ENCODE peak calls at places on chromosomes 5 and 9, in ten cellular contexts. N is mesothelial cell of epicardium, Y is IMR-90, E is choroid plexus epithelial cell, W is endothelial cell, M is AG04449, A is Peyer's patch, O is stomach, D is adrenal gland, K is fibroblast of mammary gland. X is an unnamed sample.

GRCh38 chr5:122844916-122845252 is 529 bp upstream of the SNX24 start:
- DNase-seq in N (no peak), Y (peak), E (no peak), W (peak), M (no peak), A (no peak), O (no peak), D (no peak), K (no peak), X (no peak)

GRCh38 chr5:21680196-21680595 is 1172.9 kb downstream of the CDH12 start:
- DNase-seq in N (no peak), Y (peak), E (peak), W (no peak), M (peak), A (no peak), O (no peak), D (peak), K (peak), X (no peak)

GRCh38 chr5:159503236-159503635 is 172.9 kb upstream of the IL12B start:
- DNase-seq in N (no peak), Y (no peak), E (no peak), W (no peak), M (no peak), A (no peak), O (no peak), D (no peak), K (no peak), X (no peak)

GRCh38 chr9:22098636-22099332 is 89.7 kb upstream of the CDKN2B start:
- DNase-seq in N (no peak), Y (no peak), E (peak), W (no peak), M (no peak), A (peak), O (no peak), D (no peak), K (peak), X (no peak)

GRCh38 chr5:20276061-20276958 is 288.3 kb upstream of the CDH18 start:
- DNase-seq in N (no peak), Y (peak), E (peak), W (no peak), M (peak), A (no peak), O (no peak), D (peak), K (peak), X (no peak)

GRCh38 chr9:88418025-88418424 is 29.8 kb downstream of the SPIN1 start:
- DNase-seq in N (no peak), Y (no peak), E (no peak), W (no peak), M (no peak), A (no peak), O (no peak), D (no peak), K (no peak), X (no peak)

GRCh38 chr5:67065237-67065636 is 131.4 kb downstream of the CD180 start:
- DNase-seq in N (no peak), Y (no peak), E (no peak), W (no peak), M (no peak), A (no peak), O (no peak), D (no peak), K (no peak), X (no peak)

GRCh38 chr5:178115835-178116405 is 2.6 kb downstream of the N4BP3 start:
- DNase-seq in N (no peak), Y (no peak), E (no peak), W (no peak), M (no peak), A (no peak), O (no peak), D (no peak), K (no peak), X (no peak)

GRCh38 chr5:126971455-126972019 is 58.8 kb downstream of the MARCHF3 start:
- DNase-seq in N (no peak), Y (no peak), E (no peak), W (no peak), M (no peak), A (no peak), O (no peak), D (no peak), K (no peak), X (no peak)

GRCh38 chr5:150662731-150663516 is 1.9 kb downstream of the MYOZ3 start:
- DNase-seq in N (no peak), Y (no peak), E (no peak), W (no peak), M (no peak), A (peak), O (no peak), D (no peak), K (no peak), X (no peak)

GRCh38 chr5:126915496-126915895 is 114.9 kb downstream of the MARCHF3 start:
- DNase-seq in N (no peak), Y (no peak), E (no peak), W (no peak), M (no peak), A (no peak), O (no peak), D (no peak), K (no peak), X (no peak)

GRCh38 chr5:119036101-119036762 is 34.7 kb upstream of the DMXL1 start:
- DNase-seq in N (no peak), Y (peak), E (peak), W (no peak), M (peak), A (no peak), O (no peak), D (no peak), K (peak), X (no peak)

GRCh38 chr5:99037668-99038067 is 108.9 kb upstream of the CHD1 start:
- DNase-seq in N (no peak), Y (no peak), E (peak), W (no peak), M (no peak), A (peak), O (peak), D (no peak), K (no peak), X (no peak)

GRCh38 chr5:24621809-24622208 is 23.0 kb downstream of the CDH10 start:
- DNase-seq in N (peak), Y (no peak), E (peak), W (no peak), M (no peak), A (no peak), O (no peak), D (peak), K (no peak), X (no peak)

GRCh38 chr9:13934411-13934810 is 379.5 kb downstream of the NFIB start:
- DNase-seq in N (no peak), Y (no peak), E (no peak), W (no peak), M (no peak), A (no peak), O (no peak), D (no peak), K (no peak), X (no peak)

GRCh38 chr5:17395516-17395915 is 102.5 kb upstream of the TAF11L2 start:
- DNase-seq in N (no peak), Y (peak), E (no peak), W (no peak), M (no peak), A (no peak), O (no peak), D (no peak), K (no peak), X (no peak)

GRCh38 chr9:135230817-135231520 is 143.5 kb downstream of the OLFM1 start:
- DNase-seq in N (no peak), Y (no peak), E (no peak), W (no peak), M (no peak), A (no peak), O (no peak), D (no peak), K (no peak), X (no peak)

GRCh38 chr9:35798658-35799366 is 7.4 kb downstream of the NPR2 start:
- DNase-seq in N (no peak), Y (peak), E (peak), W (no peak), M (no peak), A (no peak), O (no peak), D (no peak), K (peak), X (no peak)

GRCh38 chr5:123033157-123033671 is 3.3 kb downstream of the PPIC start:
- DNase-seq in N (no peak), Y (no peak), E (no peak), W (no peak), M (no peak), A (no peak), O (no peak), D (no peak), K (no peak), X (no peak)

GRCh38 chr5:172383231-172383802 is 71.0 kb downstream of the SH3PXD2B start:
- DNase-seq in N (no peak), Y (peak), E (peak), W (no peak), M (no peak), A (peak), O (peak), D (no peak), K (peak), X (no peak)

GRCh38 chr5:149141957-149142851 is 911 bp downstream of the ABLIM3 start:
- DNase-seq in N (no peak), Y (peak), E (peak), W (no peak), M (no peak), A (peak), O (no peak), D (peak), K (peak), X (peak)

GRCh38 chr5:62208218-62208852 is 97.7 kb upstream of the KIF2A start:
- DNase-seq in N (no peak), Y (no peak), E (no peak), W (no peak), M (no peak), A (no peak), O (no peak), D (no peak), K (no peak), X (no peak)

GRCh38 chr9:2570615-2571479 is 50.7 kb upstream of the VLDLR start:
- DNase-seq in N (no peak), Y (peak), E (peak), W (no peak), M (no peak), A (peak), O (peak), D (peak), K (peak), X (no peak)

GRCh38 chr9:82202808-82203207 is 214.2 kb downstream of the SPATA31D1 start:
- DNase-seq in N (no peak), Y (peak), E (peak), W (no peak), M (peak), A (no peak), O (no peak), D (no peak), K (peak), X (no peak)

GRCh38 chr9:87662808-87663528 is 63.0 kb upstream of the CTSL start:
- DNase-seq in N (peak), Y (peak), E (peak), W (peak), M (no peak), A (peak), O (peak), D (peak), K (peak), X (no peak)

GRCh38 chr9:87007711-87008360 is 60.5 kb upstream of the GAS1 start:
- DNase-seq in N (no peak), Y (peak), E (peak), W (no peak), M (peak), A (no peak), O (no peak), D (no peak), K (no peak), X (no peak)

GRCh38 chr5:172925336-172925948 is 33.8 kb upstream of the RPL26L1 start:
- DNase-seq in N (no peak), Y (no peak), E (no peak), W (no peak), M (no peak), A (no peak), O (no peak), D (no peak), K (no peak), X (no peak)

GRCh38 chr9:89969881-89970639 is 365.2 kb downstream of the GADD45G start:
- DNase-seq in N (no peak), Y (no peak), E (no peak), W (no peak), M (no peak), A (no peak), O (no peak), D (no peak), K (no peak), X (no peak)

GRCh38 chr5:171418982-171419662 is at the start of gene FGF18:
- DNase-seq in N (peak), Y (peak), E (peak), W (peak), M (no peak), A (peak), O (peak), D (no peak), K (peak), X (peak)

GRCh38 chr5:150209020-150209635 is 19.3 kb downstream of the SLC6A7 start:
- DNase-seq in N (no peak), Y (peak), E (peak), W (no peak), M (peak), A (peak), O (no peak), D (no peak), K (peak), X (no peak)

GRCh38 chr5:160001051-160001450 is 7.9 kb upstream of the TTC1 start:
- DNase-seq in N (no peak), Y (no peak), E (no peak), W (no peak), M (no peak), A (no peak), O (no peak), D (no peak), K (no peak), X (no peak)

GRCh38 chr5:12237837-12238575 is 333.8 kb upstream of the CTNND2 start:
- DNase-seq in N (no peak), Y (no peak), E (no peak), W (no peak), M (no peak), A (no peak), O (no peak), D (no peak), K (no peak), X (no peak)

GRCh38 chr9:87427851-87428506 is 69.7 kb upstream of the DAPK1 start:
- DNase-seq in N (no peak), Y (no peak), E (no peak), W (no peak), M (no peak), A (no peak), O (no peak), D (no peak), K (no peak), X (no peak)

GRCh38 chr5:78496373-78496772 is 136.0 kb downstream of the SCAMP1 start:
- DNase-seq in N (no peak), Y (peak), E (peak), W (no peak), M (no peak), A (no peak), O (peak), D (no peak), K (peak), X (peak)

GRCh38 chr9:136903041-136903554 is 16.8 kb downstream of the TRAF2 start:
- DNase-seq in N (no peak), Y (no peak), E (no peak), W (no peak), M (no peak), A (peak), O (peak), D (no peak), K (peak), X (no peak)

DNA sequence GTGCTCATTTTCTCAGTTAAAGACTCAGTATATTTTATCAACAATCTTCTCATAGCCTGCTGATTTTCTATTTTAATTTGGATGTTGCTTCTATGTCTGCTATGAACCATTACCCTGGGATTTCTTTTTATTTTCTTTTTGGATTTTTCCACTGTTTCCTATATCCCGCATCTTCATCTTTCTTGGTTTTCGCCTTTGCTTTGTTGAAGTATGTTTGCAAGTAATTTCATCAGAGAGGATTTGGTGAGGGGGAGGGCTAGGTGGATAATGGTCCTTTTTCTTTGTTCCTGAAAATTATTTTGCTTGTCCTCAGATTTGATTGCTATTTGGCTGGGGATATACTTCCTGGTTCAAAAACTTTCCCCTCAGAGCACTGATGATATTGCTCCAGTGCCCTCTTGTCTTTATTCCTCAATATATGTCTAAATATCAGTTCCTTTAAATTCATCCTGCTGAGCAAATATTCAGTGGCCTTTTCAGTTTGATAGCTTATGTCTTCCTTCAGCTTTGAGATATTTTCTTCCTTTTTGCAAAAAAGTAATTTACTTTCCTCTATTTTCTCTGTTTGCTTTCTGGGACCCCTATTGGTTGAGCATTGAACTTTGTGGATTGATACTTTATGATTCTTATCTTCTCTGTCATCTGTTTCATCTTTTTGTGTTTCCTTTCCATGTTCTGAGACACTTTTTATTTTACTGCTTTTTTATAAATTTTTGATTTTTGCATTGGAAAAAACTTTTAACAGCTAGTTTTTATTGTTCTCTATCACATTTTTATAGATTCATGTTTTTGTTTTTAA is 227.6 kb upstream of the ELL2 start:
- DNase-seq in N (no peak), Y (no peak), E (no peak), W (no peak), M (no peak), A (no peak), O (no peak), D (no peak), K (no peak), X (no peak)
- TF ChIP-seq CTCF in N (no peak), Y (no peak), E (no peak), W (no peak), M (no peak), A (no peak), O (no peak), D (no peak), K (no peak), X (no peak)

GRCh38 chr9:70479880-70480291 is 65.4 kb upstream of the KLF9 start:
- DNase-seq in N (no peak), Y (peak), E (peak), W (no peak), M (no peak), A (no peak), O (peak), D (no peak), K (peak), X (no peak)

GRCh38 chr9:70478963-70479641 is 64.6 kb upstream of the KLF9 start:
- DNase-seq in N (no peak), Y (peak), E (peak), W (no peak), M (no peak), A (peak), O (peak), D (no peak), K (peak), X (peak)

GRCh38 chr9:70477146-70477745 is 62.8 kb upstream of the KLF9 start:
- DNase-seq in N (no peak), Y (peak), E (no peak), W (no peak), M (no peak), A (no peak), O (no peak), D (no peak), K (peak), X (no peak)

GRCh38 chr9:70480405-70480980 is 66.0 kb upstream of the KLF9 start:
- DNase-seq in N (no peak), Y (peak), E (peak), W (no peak), M (no peak), A (peak), O (peak), D (peak), K (peak), X (peak)

GRCh38 chr9:70477907-70478480 is 63.5 kb upstream of the KLF9 start:
- DNase-seq in N (no peak), Y (peak), E (no peak), W (no peak), M (no peak), A (no peak), O (peak), D (no peak), K (no peak), X (no peak)
- TF ChIP-seq CTCF in N (no peak), Y (no peak), E (no peak), W (no peak), M (no peak), A (no peak), O (no peak), D (no peak), K (no peak), X (no peak)

GRCh38 chr5:53246042-53246836 is 136.7 kb upstream of the MOCS2 start:
- DNase-seq in N (no peak), Y (peak), E (peak), W (no peak), M (peak), A (no peak), O (no peak), D (no peak), K (peak), X (no peak)

GRCh38 chr5:53249529-53249928 is 140.0 kb upstream of the MOCS2 start:
- DNase-seq in N (no peak), Y (peak), E (peak), W (no peak), M (peak), A (peak), O (no peak), D (peak), K (peak), X (no peak)

GRCh38 chr5:53253421-53253871 is 143.9 kb upstream of the MOCS2 start:
- DNase-seq in N (no peak), Y (peak), E (peak), W (no peak), M (peak), A (no peak), O (no peak), D (no peak), K (peak), X (no peak)

GRCh38 chr5:53250151-53250550 is 140.6 kb upstream of the MOCS2 start:
- DNase-seq in N (no peak), Y (no peak), E (no peak), W (no peak), M (no peak), A (no peak), O (no peak), D (no peak), K (no peak), X (no peak)
- TF ChIP-seq CTCF in N (no peak), Y (no peak), E (no peak), W (no peak), M (no peak), A (no peak), O (no peak), D (no peak), K (no peak), X (no peak)

DNA sequence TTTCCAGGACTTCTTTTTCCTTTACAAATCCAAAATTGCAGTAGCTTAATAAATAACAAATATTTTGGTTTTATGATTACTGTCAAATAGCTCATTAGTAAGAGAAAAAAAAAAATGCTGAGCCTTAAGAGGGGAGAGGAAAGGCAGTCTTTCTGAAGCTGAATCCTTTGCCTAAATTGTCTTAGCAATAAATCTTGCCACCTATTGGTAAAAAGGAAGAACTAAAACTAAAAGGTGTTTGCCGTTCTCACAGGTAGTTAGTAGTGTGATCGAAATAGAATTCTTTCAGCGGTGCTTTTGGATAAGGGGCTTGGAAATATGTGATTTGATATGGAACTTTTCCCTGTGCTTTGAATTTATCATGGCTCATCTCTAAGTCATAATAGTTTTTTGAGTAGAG is 31.2 kb downstream of the PIK3R1 start:
- DNase-seq in N (no peak), Y (no peak), E (no peak), W (no peak), M (no peak), A (no peak), O (no peak), D (no peak), K (no peak), X (no peak)
- TF ChIP-seq CTCF in N (no peak), Y (no peak), E (no peak), W (no peak), M (no peak), A (no peak), O (no peak), D (no peak), K (no peak), X (peak)

X was measured in esophagus muscularis mucosa.